ENCODE peak calls at places on chromosomes 7 and 10, in four cellular contexts. V is A172, X is GM23248, B is iris pigment epithelial cell. P is an unnamed sample.

GRCh38 chr7:157292258-157292657 is 44.5 kb upstream of the DNAJB6 start:
- DNase-seq in X (no peak), V (no peak), B (no peak), P (no peak)

GRCh38 chr7:20241491-20242261 is 24.5 kb upstream of the MACC1 start:
- DNase-seq in V (peak), X (peak), B (peak), P (peak)

GRCh38 chr10:52119507-52119906 is 194.6 kb upstream of the DKK1 start:
- DNase-seq in V (no peak), X (no peak), B (no peak), P (no peak)

GRCh38 chr7:158318511-158318913 is 269.1 kb downstream of the PTPRN2 start:
- DNase-seq in V (no peak), X (no peak), B (no peak), P (no peak)

GRCh38 chr10:31467791-31468535 is 148.9 kb downstream of the ZEB1 start:
- DNase-seq in X (peak), V (peak), B (peak), P (peak)

GRCh38 chr7:64839910-64840309 is 45.7 kb downstream of the ZNF138 start:
- DNase-seq in X (no peak), B (no peak), V (no peak), P (no peak)

GRCh38 chr7:90626011-90626410 is 29.9 kb downstream of the CDK14 start:
- DNase-seq in V (peak), X (peak), B (peak), P (peak)

GRCh38 chr7:35831208-35831607 is 30.4 kb downstream of the SEPTIN7 start:
- DNase-seq in V (no peak), X (peak), B (no peak), P (peak)

GRCh38 chr7:17434841-17435692 is 136.6 kb downstream of the AHR start:
- DNase-seq in V (no peak), B (no peak), X (no peak), P (no peak)

GRCh38 chr10:131032329-131033165 is 279.0 kb downstream of the TCERG1L start:
- DNase-seq in B (no peak), V (no peak), X (no peak), P (no peak)

GRCh38 chr7:142438235-142438922 is 180.5 kb upstream of the PRSS58 start:
- DNase-seq in X (peak), V (peak), B (peak), P (peak)

GRCh38 chr7:155962191-155962967 is 150.1 kb upstream of the SHH start:
- DNase-seq in X (peak), B (peak), V (peak), P (no peak)

GRCh38 chr10:76270464-76270863 is 839.0 kb downstream of the LRMDA start:
- DNase-seq in X (no peak), B (no peak), V (no peak), P (no peak)

GRCh38 chr7:106317971-106318370 is 33.2 kb upstream of the NAMPT start:
- DNase-seq in V (peak), B (peak), X (no peak), P (peak)

P was measured in AG20443.